ENCODE peak calls at places on chromosome 22, in five cellular contexts. I is EL; M is left ventricle myocardium inferior; A is activated T-cell treated with anti-CD3 and anti-CD28 coated beads for 1 hour; P is activated CD8-positive, alpha-beta memory T cell treated with anti-CD3 and anti-CD28 coated beads for 24 hours. D is an unnamed sample.
A peak's percentile ranks its signal among the peaks of the same experiment; 100 is the strongest.

GRCh38 chr22:20424937-20425587 is 12.6 kb downstream of the SCARF2 start:
- DNase-seq in I (no peak), M (peak; percentile 49), A (no peak), P (no peak), D (no peak)

GRCh38 chr22:47046411-47047065 is 284.1 kb downstream of the TBC1D22A start:
- DNase-seq in I (no peak), M (no peak), A (no peak), P (no peak), D (no peak)

GRCh38 chr22:36853407-36854099 is 7.3 kb upstream of the NCF4 start:
- DNase-seq in I (peak; percentile 60), M (peak; percentile 65), A (peak; percentile 84), P (peak; percentile 96), D (peak; percentile 85)

GRCh38 chr22:29689872-29690213 is 30.0 kb upstream of the CABP7 start:
- DNase-seq in I (peak; percentile 36), M (peak; percentile 46), A (peak; percentile 30), P (peak; percentile 69), D (peak; percentile 24)

GRCh38 chr22:50572965-50573364 is 5.3 kb downstream of the CPT1B start:
- DNase-seq in I (no peak), M (no peak), A (no peak), P (no peak), D (no peak)

GRCh38 chr22:27150530-27150909 is 493.1 kb downstream of the MIAT start:
- DNase-seq in I (no peak), M (no peak), A (no peak), P (no peak), D (no peak)

GRCh38 chr22:29938285-29938693 is 55.3 kb downstream of the MTMR3 start:
- DNase-seq in I (no peak), M (no peak), A (no peak), P (no peak), D (no peak)

GRCh38 chr22:19654338-19654922 is 59.9 kb upstream of the SEPTIN5 start:
- DNase-seq in I (no peak), M (no peak), A (no peak), P (no peak), D (no peak)

GRCh38 chr22:29112102-29112501 is 39.3 kb downstream of the KREMEN1 start:
- DNase-seq in I (no peak), M (no peak), A (no peak), P (no peak), D (no peak)

GRCh38 chr22:38132794-38133193 is 22.3 kb upstream of the BAIAP2L2 start:
- DNase-seq in I (no peak), M (no peak), A (no peak), P (no peak), D (no peak)

GRCh38 chr22:39139933-39140332 is 12.5 kb downstream of the CBX7 start:
- DNase-seq in I (no peak), M (no peak), A (no peak), P (no peak), D (no peak)

GRCh38 chr22:39658806-39659463 is 88.4 kb downstream of the CACNA1I start:
- DNase-seq in I (no peak), M (no peak), A (no peak), P (no peak), D (no peak)

GRCh38 chr22:30386608-30386959 is 627 bp downstream of the RNF215 start:
- DNase-seq in I (no peak), M (no peak), A (no peak), P (no peak), D (no peak)

GRCh38 chr22:31906086-31906485 is 38.2 kb upstream of the YWHAH start:
- DNase-seq in I (no peak), M (no peak), A (no peak), P (no peak), D (no peak)

GRCh38 chr22:35821654-35822053 is 104.0 kb downstream of the APOL5 start:
- DNase-seq in I (no peak), M (no peak), A (no peak), P (no peak), D (no peak)

GRCh38 chr22:17951315-17951714 is 73.0 kb downstream of the MICAL3 start:
- DNase-seq in I (no peak), M (no peak), A (no peak), P (no peak), D (no peak)

GRCh38 chr22:29716814-29717213 is 3.0 kb upstream of the CABP7 start:
- DNase-seq in I (peak; percentile 71), M (peak; percentile 43), A (no peak), P (no peak), D (no peak)

GRCh38 chr22:20996031-20996410 is 5.9 kb downstream of the THAP7 start:
- DNase-seq in I (no peak), M (no peak), A (no peak), P (no peak), D (no peak)

GRCh38 chr22:29142116-29142515 is 63.6 kb upstream of the EMID1 start:
- DNase-seq in I (no peak), M (no peak), A (no peak), P (peak; percentile 48), D (no peak)

GRCh38 chr22:49959782-49960158 is 802 bp upstream of the PIM3 start:
- DNase-seq in I (peak; percentile 38), M (no peak), A (no peak), P (no peak), D (no peak)

GRCh38 chr22:42399315-42400271 is 32.6 kb downstream of the NFAM1 start:
- DNase-seq in I (no peak), M (peak; percentile 27), A (no peak), P (no peak), D (no peak)

GRCh38 chr22:39936523-39937145 is 23.6 kb upstream of the TMA7B start:
- DNase-seq in I (no peak), M (no peak), A (no peak), P (no peak), D (no peak)

GRCh38 chr22:33832558-33833151 is 87.6 kb downstream of the LARGE1 start:
- DNase-seq in I (no peak), M (peak; percentile 50), A (no peak), P (no peak), D (no peak)

GRCh38 chr22:43198126-43198525 is 11.2 kb upstream of the TTLL12 start:
- DNase-seq in I (no peak), M (no peak), A (no peak), P (no peak), D (no peak)

GRCh38 chr22:37627545-37627944 is 11.9 kb upstream of the SH3BP1 start:
- DNase-seq in I (no peak), M (no peak), A (peak; percentile 43), P (peak; percentile 81), D (peak; percentile 42)

GRCh38 chr22:30968015-30968923 is at the start of gene MORC2:
- DNase-seq in I (no peak), M (no peak), A (no peak), P (no peak), D (no peak)

GRCh38 chr22:40446203-40446602 is 75.8 kb downstream of the SGSM3 start:
- DNase-seq in I (no peak), M (no peak), A (no peak), P (no peak), D (no peak)

GRCh38 chr22:36625102-36625501 is 78.5 kb downstream of the CACNG2 start:
- DNase-seq in I (no peak), M (no peak), A (no peak), P (no peak), D (no peak)

GRCh38 chr22:24134090-24134846 is 47.0 kb upstream of the SUSD2 start:
- DNase-seq in I (no peak), M (peak; percentile 36), A (peak; percentile 72), P (peak; percentile 87), D (peak; percentile 70)

GRCh38 chr22:48448821-48449220 is 1378.9 kb downstream of the BRD1 start:
- DNase-seq in I (no peak), M (no peak), A (no peak), P (no peak), D (no peak)

GRCh38 chr22:42001706-42002105 is 3.1 kb downstream of the WBP2NL start:
- DNase-seq in I (no peak), M (no peak), A (no peak), P (no peak), D (no peak)

GRCh38 chr22:49561338-49561737 is 266.3 kb downstream of the BRD1 start:
- DNase-seq in I (no peak), M (no peak), A (no peak), P (no peak), D (no peak)

GRCh38 chr22:27930246-27931060 is 11.4 kb upstream of the PITPNB start:
- DNase-seq in I (no peak), M (no peak), A (no peak), P (no peak), D (no peak)

GRCh38 chr22:25386538-25386884 is 167.1 kb downstream of the CRYBB2 start:
- DNase-seq in I (no peak), M (no peak), A (no peak), P (no peak), D (no peak)

GRCh38 chr22:26585104-26585790 is 4.7 kb downstream of the TPST2 start:
- DNase-seq in I (peak; percentile 98), M (peak; percentile 78), A (no peak), P (no peak), D (no peak)

GRCh38 chr22:36318442-36318841 is 65.5 kb downstream of the APOL1 start:
- DNase-seq in I (no peak), M (no peak), A (no peak), P (no peak), D (no peak)